ENCODE peak calls at places on chromosome 1, in eight cellular contexts. X is CD4-positive, alpha-beta T cell; V is transverse colon; S is Calu3; U is RWPE1; B is astrocyte of the spinal cord; L is Caco-2; E is cardiac muscle cell. J is an unnamed sample.

GRCh38 chr1:8120693-8121260 is 94.7 kb upstream of the ERRFI1 start:
- DNase-seq in V (no peak), X (no peak), U (no peak), B (no peak), E (peak; percentile 82), S (peak; percentile 69), L (no peak), J (no peak)

GRCh38 chr1:87720561-87720960 is 391.9 kb downstream of the LMO4 start:
- DNase-seq in E (no peak), X (no peak), B (no peak), S (no peak), V (no peak), U (no peak), L (no peak), J (no peak)

GRCh38 chr1:202084791-202085681 is 37.7 kb upstream of the GPR37L1 start:
- DNase-seq in U (no peak), B (no peak), V (peak; percentile 91), X (no peak), S (peak; percentile 97), E (peak; percentile 32), L (peak; percentile 75), J (no peak)

GRCh38 chr1:206757524-206758266 is 12.9 kb upstream of the IL19 start:
- DNase-seq in X (peak; percentile 26), L (no peak), E (no peak), V (no peak), S (no peak), U (no peak), B (no peak), J (no peak)

GRCh38 chr1:60390593-60391282 is 317.2 kb upstream of the C1orf87 start:
- DNase-seq in B (no peak), U (no peak), X (no peak), S (no peak), E (no peak), V (no peak), L (no peak), J (no peak)

GRCh38 chr1:231335663-231336602 is 1.7 kb downstream of the EXOC8 start:
- DNase-seq in U (no peak), L (no peak), X (no peak), V (no peak), B (no peak), S (peak; percentile 24), E (peak; percentile 29), J (no peak)

GRCh38 chr1:53621144-53621543 is 117.8 kb downstream of the GLIS1 start:
- DNase-seq in V (no peak), X (no peak), B (no peak), S (no peak), U (no peak), E (no peak), L (no peak), J (no peak)

GRCh38 chr1:180923024-180923841 is 10.5 kb downstream of the KIAA1614 start:
- DNase-seq in U (peak; percentile 44), X (no peak), V (no peak), S (no peak), E (peak; percentile 15), L (peak; percentile 89), B (peak; percentile 21), J (peak; percentile 60)

GRCh38 chr1:9606458-9606857 is 17.7 kb downstream of the TMEM201 start:
- DNase-seq in X (no peak), U (no peak), B (no peak), L (no peak), S (no peak), E (no peak), V (no peak), J (no peak)

GRCh38 chr1:46549697-46550681 is 1.5 kb downstream of the KNCN start:
- DNase-seq in U (no peak), V (no peak), E (peak; percentile 67), S (peak; percentile 40), B (peak; percentile 25), X (peak; percentile 24), L (no peak), J (peak; percentile 57)

GRCh38 chr1:217009376-217009775 is 286.1 kb upstream of the ESRRG start:
- DNase-seq in V (peak; percentile 8), E (no peak), S (no peak), X (no peak), U (no peak), L (no peak), B (no peak), J (no peak)

GRCh38 chr1:118914379-118915161 is 73.6 kb downstream of the TBX15 start:
- DNase-seq in B (no peak), E (no peak), S (peak; percentile 19), X (no peak), V (no peak), U (no peak), L (no peak), J (no peak)

GRCh38 chr1:27755865-27756264 is 17.2 kb upstream of the STX12 start:
- DNase-seq in U (no peak), V (no peak), X (no peak), S (no peak), B (no peak), E (no peak), L (no peak), J (no peak)

GRCh38 chr1:11784993-11785769 is 20.6 kb downstream of the MTHFR start:
- DNase-seq in E (peak; percentile 74), X (no peak), U (peak; percentile 55), S (peak; percentile 67), L (peak; percentile 60), B (peak; percentile 50), V (peak; percentile 77), J (peak; percentile 78)

GRCh38 chr1:97781762-97782337 is 139.0 kb downstream of the DPYD start:
- DNase-seq in V (no peak), U (no peak), E (no peak), X (no peak), S (no peak), L (no peak), B (no peak), J (no peak)

GRCh38 chr1:24830680-24831272 is 85.5 kb downstream of the CLIC4 start:
- DNase-seq in V (no peak), X (no peak), E (peak; percentile 83), S (no peak), U (peak; percentile 42), B (peak; percentile 84), L (no peak), J (no peak)

GRCh38 chr1:237736372-237737029 is 154.2 kb downstream of the ZP4 start:
- DNase-seq in B (no peak), X (no peak), S (peak; percentile 19), U (peak; percentile 27), L (no peak), E (peak; percentile 49), V (no peak), J (no peak)
- TF ChIP-seq CTCF in B (no peak), X (no peak), S (no peak), U (no peak), L (peak; percentile 42), E (peak; percentile 55), V (peak; percentile 17), J (peak; percentile 23)

DNA sequence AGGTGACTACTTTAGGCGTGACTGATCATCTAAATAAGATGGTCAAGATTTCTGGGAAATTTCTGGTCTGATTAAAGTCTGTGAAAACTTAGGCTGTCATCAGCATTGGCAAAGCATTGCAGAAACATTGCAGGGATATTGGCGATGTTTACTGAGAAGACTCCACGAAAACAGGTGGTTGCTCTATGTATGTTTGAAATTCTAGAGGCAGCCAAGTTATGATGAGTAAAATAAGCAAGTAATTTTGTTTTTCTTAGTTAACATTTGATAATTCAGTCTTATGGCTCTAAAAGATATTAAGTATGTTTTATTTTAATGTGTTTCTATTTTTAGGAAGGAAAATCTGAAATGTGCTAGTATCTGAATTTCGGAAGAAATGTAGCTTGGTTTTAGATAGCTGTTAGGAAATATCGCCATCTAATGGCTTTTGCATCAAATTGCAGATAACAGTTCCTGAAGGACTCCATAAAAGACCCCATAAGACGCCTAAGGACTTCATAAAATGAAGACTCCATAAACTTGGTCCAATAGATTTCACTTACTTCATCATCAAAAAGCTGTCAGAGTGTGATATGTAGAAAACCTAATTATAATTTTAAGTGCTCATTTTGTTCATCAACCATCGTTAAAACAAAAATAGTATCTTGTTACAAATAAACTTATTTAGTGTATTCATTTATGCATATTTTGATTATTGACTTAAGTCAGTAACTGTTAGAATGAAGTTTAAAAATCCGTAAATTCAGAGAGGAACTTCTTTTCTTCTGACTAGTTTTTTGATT is 344.6 kb downstream of the RYR2 start:
- DNase-seq in S (no peak), X (no peak), U (peak; percentile 15), L (no peak), E (peak; percentile 60), V (no peak), B (peak; percentile 46), J (no peak)
- TF ChIP-seq CTCF in S (peak; percentile 62), X (peak; percentile 35), U (peak; percentile 77), L (peak; percentile 51), E (peak; percentile 72), V (peak; percentile 56), B (peak; percentile 60), J (peak; percentile 80)

GRCh38 chr1:74737360-74737759 is 4.4 kb downstream of the TYW3 start:
- DNase-seq in E (no peak), U (no peak), B (no peak), S (no peak), X (no peak), L (no peak), V (no peak), J (no peak)

GRCh38 chr1:74731399-74732052 is 1.3 kb downstream of the CRYZ start:
- DNase-seq in L (peak; percentile 60), E (no peak), V (no peak), B (no peak), S (peak; percentile 43), X (no peak), U (no peak), J (no peak)

GRCh38 chr1:74729741-74730478 is 2.9 kb downstream of the CRYZ start:
- DNase-seq in B (peak; percentile 29), L (no peak), E (peak; percentile 42), V (no peak), U (peak; percentile 36), S (no peak), X (no peak), J (no peak)

GRCh38 chr1:74732960-74733615 is at the start of the genes CRYZ and TYW3:
- DNase-seq in X (peak; percentile 73), U (peak; percentile 70), B (peak; percentile 95), S (peak; percentile 88), L (peak; percentile 86), V (peak; percentile 90), E (peak; percentile 96), J (peak; percentile 80)

GRCh38 chr1:74733616-74734484 is 898 bp downstream of the TYW3 start:
- DNase-seq in V (peak; percentile 15), L (no peak), B (peak; percentile 83), X (peak; percentile 7), E (peak; percentile 81), U (peak; percentile 59), S (peak; percentile 58), J (peak; percentile 21)
- TF ChIP-seq CTCF in V (peak; percentile 66), L (peak; percentile 57), B (peak; percentile 77), X (peak; percentile 76), E (peak; percentile 77), U (peak; percentile 83), S (peak; percentile 37), J (peak; percentile 65)

DNA sequence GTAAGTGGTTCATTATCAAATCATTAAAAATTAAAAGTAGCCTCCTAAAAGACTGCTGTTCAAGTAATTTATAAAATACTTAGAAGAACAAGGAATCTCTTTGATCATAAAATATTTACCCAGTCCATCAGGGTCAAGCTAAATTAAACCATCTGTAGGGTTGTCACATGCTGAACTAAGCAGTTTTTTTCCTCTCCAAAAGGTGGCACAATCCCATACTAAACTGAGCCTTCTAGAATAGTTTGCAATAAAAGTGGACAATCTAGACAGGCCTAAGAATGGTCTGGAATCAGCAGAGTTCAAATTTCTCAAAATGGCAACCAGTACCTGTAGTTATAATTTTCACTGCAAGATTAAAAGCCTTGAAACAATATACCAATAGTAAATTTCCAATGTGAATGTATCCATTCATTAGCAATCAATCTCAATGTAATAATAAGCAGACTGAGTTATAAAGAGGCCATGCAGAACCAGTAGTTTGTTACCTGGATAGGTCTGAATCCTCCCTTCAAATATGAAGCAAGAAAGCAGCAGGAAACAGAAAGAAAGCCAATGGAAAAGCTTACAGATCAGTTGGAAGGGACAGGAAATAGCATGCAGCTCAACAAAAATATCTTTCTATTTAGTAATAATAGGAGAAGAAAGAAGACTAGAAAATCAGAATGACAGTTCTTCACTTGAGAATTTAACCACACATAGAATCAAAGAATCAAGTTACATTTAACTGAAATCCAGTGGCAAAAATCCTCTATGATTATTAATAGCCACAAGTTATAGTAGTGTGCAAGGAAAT is 194.6 kb downstream of the EIF4G3 start:
- DNase-seq in E (peak; percentile 62), B (peak; percentile 46), L (no peak), V (no peak), X (no peak), U (no peak), S (no peak), J (no peak)
- TF ChIP-seq CTCF in E (peak; percentile 47), B (peak; percentile 29), L (peak; percentile 40), V (peak; percentile 16), X (no peak), U (peak; percentile 19), S (no peak), J (no peak)